ENCODE peak calls at places on chromosome 4, in eight cellular contexts. One of them, this sample, is unnamed.

GRCh38 chr4:3670521-3671519 is 95.4 kb upstream of the ADRA2C start:
- DNase-seq in dorsolateral prefrontal cortex: no peak
- DNase-seq in HFF-Myc: no peak
- DNase-seq in WTC11: no peak
- DNase-seq in lower lobe of right lung: peak
- DNase-seq in omental fat pad: no peak
- DNase-seq in A549: no peak
- DNase-seq in brain microvascular endothelial cell: no peak
- DNase-seq in this sample: no peak

GRCh38 chr4:6112606-6113290 is 87.6 kb downstream of the JAKMIP1 start:
- DNase-seq in dorsolateral prefrontal cortex: no peak
- DNase-seq in HFF-Myc: no peak
- DNase-seq in WTC11: no peak
- DNase-seq in lower lobe of right lung: no peak
- DNase-seq in omental fat pad: peak
- DNase-seq in A549: no peak
- DNase-seq in brain microvascular endothelial cell: no peak
- DNase-seq in this sample: no peak

GRCh38 chr4:5992171-5993062 is 25.8 kb downstream of the C4orf50 start:
- DNase-seq in dorsolateral prefrontal cortex: peak
- DNase-seq in HFF-Myc: no peak
- DNase-seq in WTC11: no peak
- DNase-seq in lower lobe of right lung: no peak
- DNase-seq in omental fat pad: no peak
- DNase-seq in A549: no peak
- DNase-seq in brain microvascular endothelial cell: no peak
- DNase-seq in this sample: no peak

GRCh38 chr4:67545199-67545995 is at the start of gene CENPC:
- DNase-seq in dorsolateral prefrontal cortex: peak
- DNase-seq in HFF-Myc: peak
- DNase-seq in WTC11: peak
- DNase-seq in lower lobe of right lung: peak
- DNase-seq in omental fat pad: peak
- DNase-seq in A549: peak
- DNase-seq in brain microvascular endothelial cell: peak
- DNase-seq in this sample: peak

GRCh38 chr4:76982638-76983579 is 33.4 kb downstream of the SEPTIN11 start:
- DNase-seq in dorsolateral prefrontal cortex: no peak
- DNase-seq in HFF-Myc: no peak
- DNase-seq in WTC11: no peak
- DNase-seq in lower lobe of right lung: no peak
- DNase-seq in omental fat pad: no peak
- DNase-seq in A549: peak
- DNase-seq in brain microvascular endothelial cell: no peak
- DNase-seq in this sample: no peak

GRCh38 chr4:170259631-170260153 is 169.9 kb upstream of the AADAT start:
- DNase-seq in dorsolateral prefrontal cortex: peak
- DNase-seq in HFF-Myc: peak
- DNase-seq in WTC11: peak
- DNase-seq in lower lobe of right lung: peak
- DNase-seq in omental fat pad: peak
- DNase-seq in A549: peak
- DNase-seq in brain microvascular endothelial cell: peak
- DNase-seq in this sample: peak

GRCh38 chr4:107283587-107284559 is 247.8 kb upstream of the DKK2 start:
- DNase-seq in dorsolateral prefrontal cortex: no peak
- DNase-seq in HFF-Myc: peak
- DNase-seq in WTC11: no peak
- DNase-seq in lower lobe of right lung: no peak
- DNase-seq in omental fat pad: no peak
- DNase-seq in A549: no peak
- DNase-seq in brain microvascular endothelial cell: peak
- DNase-seq in this sample: no peak

GRCh38 chr4:124206779-124207605 is 505.5 kb downstream of the ANKRD50 start:
- DNase-seq in dorsolateral prefrontal cortex: no peak
- DNase-seq in HFF-Myc: no peak
- DNase-seq in WTC11: no peak
- DNase-seq in lower lobe of right lung: no peak
- DNase-seq in omental fat pad: no peak
- DNase-seq in A549: no peak
- DNase-seq in brain microvascular endothelial cell: peak
- DNase-seq in this sample: no peak

GRCh38 chr4:25347473-25347872 is 29.6 kb upstream of the ANAPC4 start:
- DNase-seq in dorsolateral prefrontal cortex: no peak
- DNase-seq in HFF-Myc: no peak
- DNase-seq in WTC11: no peak
- DNase-seq in lower lobe of right lung: no peak
- DNase-seq in omental fat pad: no peak
- DNase-seq in A549: no peak
- DNase-seq in brain microvascular endothelial cell: no peak
- DNase-seq in this sample: no peak

GRCh38 chr4:7823416-7823824 is 116.2 kb downstream of the AFAP1 start:
- DNase-seq in dorsolateral prefrontal cortex: no peak
- DNase-seq in HFF-Myc: no peak
- DNase-seq in WTC11: no peak
- DNase-seq in lower lobe of right lung: no peak
- DNase-seq in omental fat pad: no peak
- DNase-seq in A549: no peak
- DNase-seq in brain microvascular endothelial cell: no peak
- DNase-seq in this sample: no peak

GRCh38 chr4:98262431-98262830 is 1.2 kb downstream of the RAP1GDS1 start:
- DNase-seq in dorsolateral prefrontal cortex: no peak
- DNase-seq in HFF-Myc: no peak
- DNase-seq in WTC11: no peak
- DNase-seq in lower lobe of right lung: no peak
- DNase-seq in omental fat pad: no peak
- DNase-seq in A549: no peak
- DNase-seq in brain microvascular endothelial cell: no peak
- DNase-seq in this sample: no peak

GRCh38 chr4:184583738-184584502 is 65.3 kb downstream of the CASP3 start:
- DNase-seq in dorsolateral prefrontal cortex: no peak
- DNase-seq in HFF-Myc: no peak
- DNase-seq in WTC11: no peak
- DNase-seq in lower lobe of right lung: no peak
- DNase-seq in omental fat pad: no peak
- DNase-seq in A549: no peak
- DNase-seq in brain microvascular endothelial cell: no peak
- DNase-seq in this sample: no peak

GRCh38 chr4:152957437-152958185 is 21.5 kb downstream of the FHDC1 start:
- DNase-seq in dorsolateral prefrontal cortex: no peak
- DNase-seq in HFF-Myc: no peak
- DNase-seq in WTC11: no peak
- DNase-seq in lower lobe of right lung: peak
- DNase-seq in omental fat pad: no peak
- DNase-seq in A549: no peak
- DNase-seq in brain microvascular endothelial cell: no peak
- DNase-seq in this sample: no peak

GRCh38 chr4:95290702-95291101 is 258.1 kb downstream of the UNC5C start:
- DNase-seq in dorsolateral prefrontal cortex: no peak
- DNase-seq in HFF-Myc: no peak
- DNase-seq in WTC11: no peak
- DNase-seq in lower lobe of right lung: no peak
- DNase-seq in omental fat pad: no peak
- DNase-seq in A549: no peak
- DNase-seq in brain microvascular endothelial cell: no peak
- DNase-seq in this sample: no peak

GRCh38 chr4:155371432-155372043 is 5.2 kb downstream of the MAP9 start:
- DNase-seq in dorsolateral prefrontal cortex: no peak
- DNase-seq in HFF-Myc: no peak
- DNase-seq in WTC11: no peak
- DNase-seq in lower lobe of right lung: no peak
- DNase-seq in omental fat pad: no peak
- DNase-seq in A549: no peak
- DNase-seq in brain microvascular endothelial cell: no peak
- DNase-seq in this sample: no peak

GRCh38 chr4:75658881-75659280 is 14.3 kb downstream of the G3BP2 start:
- DNase-seq in dorsolateral prefrontal cortex: no peak
- DNase-seq in HFF-Myc: no peak
- DNase-seq in WTC11: no peak
- DNase-seq in lower lobe of right lung: no peak
- DNase-seq in omental fat pad: no peak
- DNase-seq in A549: no peak
- DNase-seq in brain microvascular endothelial cell: no peak
- DNase-seq in this sample: no peak

GRCh38 chr4:36303430-36304137 is 22.2 kb downstream of the DTHD1 start:
- DNase-seq in dorsolateral prefrontal cortex: no peak
- DNase-seq in HFF-Myc: no peak
- DNase-seq in WTC11: no peak
- DNase-seq in lower lobe of right lung: no peak
- DNase-seq in omental fat pad: no peak
- DNase-seq in A549: no peak
- DNase-seq in brain microvascular endothelial cell: no peak
- DNase-seq in this sample: no peak

GRCh38 chr4:158121203-158121586 is 51.6 kb downstream of the GASK1B start:
- DNase-seq in dorsolateral prefrontal cortex: no peak
- DNase-seq in HFF-Myc: peak
- DNase-seq in WTC11: no peak
- DNase-seq in lower lobe of right lung: no peak
- DNase-seq in omental fat pad: no peak
- DNase-seq in A549: no peak
- DNase-seq in brain microvascular endothelial cell: peak
- DNase-seq in this sample: no peak

GRCh38 chr4:55444822-55445221 is 49.1 kb downstream of the TMEM165 start:
- DNase-seq in dorsolateral prefrontal cortex: no peak
- DNase-seq in HFF-Myc: no peak
- DNase-seq in WTC11: no peak
- DNase-seq in lower lobe of right lung: no peak
- DNase-seq in omental fat pad: no peak
- DNase-seq in A549: no peak
- DNase-seq in brain microvascular endothelial cell: peak
- DNase-seq in this sample: no peak
- TF ChIP-seq CTCF in dorsolateral prefrontal cortex: peak
- TF ChIP-seq CTCF in HFF-Myc: peak
- TF ChIP-seq CTCF in WTC11: no peak
- TF ChIP-seq CTCF in lower lobe of right lung: no peak
- TF ChIP-seq CTCF in omental fat pad: no peak
- TF ChIP-seq CTCF in A549: peak
- TF ChIP-seq CTCF in brain microvascular endothelial cell: peak
- TF ChIP-seq CTCF in this sample: no peak

GRCh38 chr4:137069473-137069872 is 462.8 kb downstream of the PCDH18 start:
- DNase-seq in dorsolateral prefrontal cortex: no peak
- DNase-seq in HFF-Myc: no peak
- DNase-seq in WTC11: no peak
- DNase-seq in lower lobe of right lung: no peak
- DNase-seq in omental fat pad: no peak
- DNase-seq in A549: no peak
- DNase-seq in brain microvascular endothelial cell: no peak
- DNase-seq in this sample: no peak
- TF ChIP-seq CTCF in dorsolateral prefrontal cortex: no peak
- TF ChIP-seq CTCF in HFF-Myc: no peak
- TF ChIP-seq CTCF in WTC11: no peak
- TF ChIP-seq CTCF in lower lobe of right lung: no peak
- TF ChIP-seq CTCF in omental fat pad: no peak
- TF ChIP-seq CTCF in A549: no peak
- TF ChIP-seq CTCF in brain microvascular endothelial cell: no peak
- TF ChIP-seq CTCF in this sample: no peak

DNA sequence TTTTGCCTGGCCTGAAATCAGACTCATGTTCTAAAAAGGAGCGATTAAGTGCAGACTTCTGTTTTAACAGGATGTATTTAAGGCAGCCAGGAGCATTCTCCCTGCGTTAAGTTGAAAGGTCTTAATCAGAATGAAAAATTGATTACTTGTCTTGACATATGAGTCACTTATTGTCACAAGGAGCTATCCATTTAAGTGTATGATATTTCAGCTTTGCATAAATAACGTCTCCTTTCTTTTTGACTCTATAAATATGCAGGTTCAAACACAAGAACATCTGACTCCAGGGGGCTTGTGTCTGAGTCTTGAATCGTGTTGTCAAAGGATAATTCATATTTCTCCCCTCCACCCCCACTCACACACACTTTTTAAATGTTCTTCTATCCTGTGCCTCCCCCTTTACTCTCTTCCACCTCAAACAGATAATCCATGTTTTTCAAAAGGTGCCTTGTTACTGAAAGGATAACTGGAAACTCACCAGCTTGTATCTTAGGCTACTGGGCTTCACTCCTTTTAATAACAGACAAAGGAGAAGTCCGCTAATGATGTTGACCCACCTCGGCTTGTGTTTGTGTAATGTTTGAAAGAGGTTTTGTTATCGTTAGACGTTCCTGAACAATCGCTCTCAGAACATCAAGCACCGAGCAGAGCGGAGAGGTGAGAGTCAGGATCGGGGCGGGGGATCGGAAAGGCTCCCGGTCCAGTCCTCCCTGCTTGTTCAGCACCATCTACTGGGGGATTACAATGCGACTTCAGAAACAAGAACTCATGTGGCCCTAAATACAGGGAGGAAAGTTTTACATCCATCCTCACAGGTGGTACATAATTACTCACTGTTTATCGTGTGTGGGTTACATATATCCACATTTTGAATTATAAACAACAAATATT is 107.5 kb upstream of the RPL34 start:
- DNase-seq in dorsolateral prefrontal cortex: no peak
- DNase-seq in HFF-Myc: no peak
- DNase-seq in WTC11: peak
- DNase-seq in lower lobe of right lung: no peak
- DNase-seq in omental fat pad: no peak
- DNase-seq in A549: no peak
- DNase-seq in brain microvascular endothelial cell: peak
- DNase-seq in this sample: peak
- TF ChIP-seq CTCF in dorsolateral prefrontal cortex: peak
- TF ChIP-seq CTCF in HFF-Myc: peak
- TF ChIP-seq CTCF in WTC11: no peak
- TF ChIP-seq CTCF in lower lobe of right lung: peak
- TF ChIP-seq CTCF in omental fat pad: no peak
- TF ChIP-seq CTCF in A549: no peak
- TF ChIP-seq CTCF in brain microvascular endothelial cell: peak
- TF ChIP-seq CTCF in this sample: peak

GRCh38 chr4:12538162-12538561 is 946.0 kb downstream of the RAB28 start:
- DNase-seq in dorsolateral prefrontal cortex: no peak
- DNase-seq in HFF-Myc: no peak
- DNase-seq in WTC11: no peak
- DNase-seq in lower lobe of right lung: no peak
- DNase-seq in omental fat pad: no peak
- DNase-seq in A549: no peak
- DNase-seq in brain microvascular endothelial cell: no peak
- DNase-seq in this sample: no peak
- TF ChIP-seq CTCF in dorsolateral prefrontal cortex: no peak
- TF ChIP-seq CTCF in HFF-Myc: no peak
- TF ChIP-seq CTCF in WTC11: no peak
- TF ChIP-seq CTCF in lower lobe of right lung: no peak
- TF ChIP-seq CTCF in omental fat pad: no peak
- TF ChIP-seq CTCF in A549: no peak
- TF ChIP-seq CTCF in brain microvascular endothelial cell: no peak
- TF ChIP-seq CTCF in this sample: no peak

GRCh38 chr4:79466621-79467020 is 58.6 kb upstream of the GK2 start:
- DNase-seq in dorsolateral prefrontal cortex: no peak
- DNase-seq in HFF-Myc: no peak
- DNase-seq in WTC11: no peak
- DNase-seq in lower lobe of right lung: no peak
- DNase-seq in omental fat pad: no peak
- DNase-seq in A549: no peak
- DNase-seq in brain microvascular endothelial cell: no peak
- DNase-seq in this sample: no peak
- TF ChIP-seq CTCF in dorsolateral prefrontal cortex: no peak
- TF ChIP-seq CTCF in HFF-Myc: no peak
- TF ChIP-seq CTCF in WTC11: no peak
- TF ChIP-seq CTCF in lower lobe of right lung: no peak
- TF ChIP-seq CTCF in omental fat pad: no peak
- TF ChIP-seq CTCF in A549: no peak
- TF ChIP-seq CTCF in brain microvascular endothelial cell: no peak
- TF ChIP-seq CTCF in this sample: no peak

GRCh38 chr4:164977243-164978164 is at the start of gene TRIM61:
- DNase-seq in dorsolateral prefrontal cortex: peak
- DNase-seq in HFF-Myc: no peak
- DNase-seq in WTC11: peak
- DNase-seq in lower lobe of right lung: peak
- DNase-seq in omental fat pad: no peak
- DNase-seq in A549: no peak
- DNase-seq in brain microvascular endothelial cell: peak
- DNase-seq in this sample: peak
- TF ChIP-seq CTCF in dorsolateral prefrontal cortex: no peak
- TF ChIP-seq CTCF in HFF-Myc: no peak
- TF ChIP-seq CTCF in WTC11: no peak
- TF ChIP-seq CTCF in lower lobe of right lung: no peak
- TF ChIP-seq CTCF in omental fat pad: no peak
- TF ChIP-seq CTCF in A549: no peak
- TF ChIP-seq CTCF in brain microvascular endothelial cell: no peak
- TF ChIP-seq CTCF in this sample: peak